ENCODE peak calls at places on chromosomes 2 and 18, in seven cellular contexts. D is SJCRH30, X is GM12878, A is fibroblast of the aortic adventitia, G is GM23248, Y is A549, U is esophagus squamous epithelium. J is an unnamed sample.

GRCh38 chr2:38474058-38474457 is 97.0 kb upstream of the ATL2 start:
- DNase-seq in X (peak), A (peak), G (peak), D (no peak), Y (no peak), U (no peak), J (no peak)

GRCh38 chr2:241274127-241274526 is 41.3 kb downstream of the HDLBP start:
- DNase-seq in A (no peak), U (no peak), Y (peak), G (peak), D (no peak), X (no peak), J (no peak)

GRCh38 chr2:8575011-8575750 is 106.7 kb upstream of the ID2 start:
- DNase-seq in D (no peak), A (no peak), U (no peak), G (no peak), Y (no peak), X (no peak), J (no peak)

GRCh38 chr18:74378179-74378682 is 62.6 kb downstream of the C18orf63 start:
- DNase-seq in A (peak), D (no peak), G (peak), Y (no peak), X (no peak), U (no peak), J (no peak)

GRCh38 chr2:8918412-8918811 is 81.0 kb upstream of the KIDINS220 start:
- DNase-seq in A (no peak), Y (no peak), U (no peak), D (no peak), X (no peak), G (no peak), J (no peak)

GRCh38 chr2:125516496-125517109 is 1139.4 kb upstream of the GYPC start:
- DNase-seq in X (no peak), A (no peak), G (peak), D (peak), U (no peak), Y (peak), J (no peak)

GRCh38 chr2:152083202-152083601 is 15.6 kb downstream of the CACNB4 start:
- DNase-seq in G (no peak), A (no peak), U (no peak), Y (no peak), D (no peak), X (no peak), J (no peak)

GRCh38 chr2:215998636-215999035 is 14.7 kb downstream of the MREG start:
- DNase-seq in G (no peak), U (no peak), A (no peak), X (no peak), Y (no peak), D (peak), J (no peak)

GRCh38 chr2:160719116-160719515 is 225.5 kb upstream of the RBMS1 start:
- DNase-seq in Y (no peak), G (peak), U (no peak), X (no peak), D (no peak), A (no peak), J (no peak)

GRCh38 chr18:74142251-74142650 is 5.4 kb downstream of the FBXO15 start:
- DNase-seq in X (no peak), A (no peak), Y (no peak), D (no peak), U (no peak), G (peak), J (no peak)

GRCh38 chr18:46481048-46481846 is 175.8 kb downstream of the LOXHD1 start:
- DNase-seq in U (no peak), D (peak), Y (peak), G (peak), A (peak), X (no peak), J (no peak)

GRCh38 chr2:162153608-162154224 is 1.7 kb upstream of the GCG start:
- DNase-seq in X (no peak), A (peak), G (peak), U (no peak), D (peak), Y (peak), J (no peak)

GRCh38 chr2:240585681-240586197 is 795 bp upstream of the CAPN10 start:
- DNase-seq in G (peak), D (no peak), A (no peak), Y (no peak), U (no peak), X (no peak), J (no peak)

GRCh38 chr2:221293949-221294736 is 278.0 kb downstream of the EPHA4 start:
- DNase-seq in D (no peak), X (no peak), Y (no peak), A (no peak), U (no peak), G (no peak), J (no peak)

GRCh38 chr2:4522498-4523421 is 819.4 kb downstream of the DCDC2C start:
- DNase-seq in Y (no peak), X (no peak), G (no peak), D (no peak), A (no peak), U (no peak), J (no peak)

GRCh38 chr2:63053889-63054725 is 3.5 kb downstream of the OTX1 start:
- DNase-seq in U (no peak), A (no peak), X (no peak), D (no peak), G (peak), Y (no peak), J (no peak)
- H3K4me3 ChIP-seq in U (no peak), A (no peak), X (peak), D (no peak), G (peak), Y (no peak), J (no peak)

GRCh38 chr2:233262562-233262961 is 11.1 kb downstream of the ATG16L1 start:
- DNase-seq in D (no peak), X (no peak), U (no peak), Y (no peak), A (no peak), G (no peak), J (no peak)
- H3K4me3 ChIP-seq in D (no peak), X (peak), U (no peak), Y (no peak), A (no peak), G (no peak), J (no peak)

DNA sequence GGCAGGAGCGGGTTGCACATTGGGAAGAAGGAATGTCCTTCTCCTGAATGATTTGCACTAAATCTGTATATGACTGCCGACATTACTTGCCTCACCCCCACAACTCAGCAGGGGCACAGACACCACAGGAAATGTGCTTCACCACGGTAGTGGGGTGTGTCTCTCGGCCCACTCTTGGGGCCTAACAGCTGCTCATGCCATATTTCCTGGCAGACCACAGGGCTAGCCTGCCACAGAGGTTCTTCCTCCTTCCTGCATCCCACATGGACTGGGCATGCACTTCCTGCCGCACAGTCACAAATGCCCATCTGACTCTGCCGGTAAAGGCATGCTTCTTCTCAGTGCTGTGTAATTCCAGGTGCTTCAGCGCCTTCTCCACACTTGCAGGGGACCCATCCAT is 10.3 kb upstream of the PAPOLG start:
- DNase-seq in A (no peak), G (no peak), Y (no peak), U (no peak), X (no peak), D (peak), J (no peak)
- H3K4me3 ChIP-seq in A (no peak), G (no peak), Y (no peak), U (no peak), X (no peak), D (peak), J (no peak)

GRCh38 chr2:2648094-2648493 is 317.0 kb upstream of the MYT1L start:
- DNase-seq in G (no peak), X (no peak), U (no peak), Y (no peak), A (no peak), D (no peak), J (no peak)
- H3K4me3 ChIP-seq in G (no peak), X (no peak), U (no peak), Y (no peak), A (no peak), D (no peak), J (no peak)

DNA sequence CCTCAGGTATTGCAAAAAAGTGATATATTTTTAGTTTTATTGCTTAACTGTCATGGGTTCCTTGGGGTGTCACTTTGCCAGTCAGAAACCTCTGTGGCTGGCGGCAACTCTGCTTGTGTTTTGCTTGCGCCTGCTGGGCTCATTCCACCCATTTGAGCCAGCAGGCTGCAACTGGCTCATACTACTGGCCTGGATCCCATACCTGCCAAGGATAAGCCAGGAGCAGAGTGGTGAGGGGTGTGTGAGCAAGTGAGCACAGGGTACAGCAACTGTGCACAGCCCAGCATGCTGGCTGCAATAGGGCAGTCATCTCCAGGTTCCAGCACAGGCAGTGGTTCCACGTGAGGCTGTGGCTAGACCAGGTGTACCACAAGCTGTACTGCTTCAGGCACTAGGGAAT is 687.5 kb downstream of the NYAP2 start:
- DNase-seq in U (no peak), D (no peak), X (no peak), Y (no peak), G (no peak), A (no peak), J (no peak)
- H3K4me3 ChIP-seq in U (no peak), D (no peak), X (no peak), Y (no peak), G (no peak), A (no peak), J (no peak)

DNA sequence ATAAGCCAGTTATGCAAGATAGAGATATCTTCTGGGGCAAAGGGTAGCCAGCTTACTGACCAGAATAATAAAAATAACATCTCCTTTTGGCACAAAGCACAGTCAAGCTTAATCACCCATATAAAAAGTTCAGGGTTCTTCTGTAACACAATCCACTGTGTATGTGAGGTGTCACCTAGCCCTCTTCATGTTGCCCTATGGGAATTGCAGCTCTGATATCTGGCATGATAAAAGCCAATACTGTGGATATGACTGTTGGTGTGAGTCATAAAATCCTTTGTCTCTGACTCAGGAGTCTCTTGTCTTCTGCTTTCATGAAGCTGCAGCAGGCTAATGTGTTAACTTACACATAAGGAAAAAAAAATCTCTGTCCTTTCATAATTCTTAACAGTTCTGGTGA is 90.8 kb downstream of the DSEL start:
- DNase-seq in Y (peak), D (no peak), A (peak), X (no peak), G (peak), U (no peak), J (peak)
- H3K4me3 ChIP-seq in Y (no peak), D (no peak), A (no peak), X (no peak), G (no peak), U (no peak), J (no peak)

GRCh38 chr2:164842624-164842966 is 972 bp upstream of the COBLL1 start:
- DNase-seq in U (no peak), X (no peak), A (no peak), Y (no peak), G (no peak), D (no peak), J (no peak)
- H3K4me3 ChIP-seq in U (peak), X (no peak), A (peak), Y (peak), G (peak), D (peak), J (no peak)

GRCh38 chr2:96861074-96861473 is 3.3 kb upstream of the ANKRD39 start:
- DNase-seq in D (no peak), X (no peak), A (no peak), U (no peak), G (no peak), Y (no peak), J (no peak)
- H3K4me3 ChIP-seq in D (no peak), X (no peak), A (no peak), U (no peak), G (no peak), Y (no peak), J (no peak)

GRCh38 chr2:226837334-226837733 is 1.5 kb downstream of the RHBDD1 start:
- DNase-seq in U (no peak), D (no peak), G (no peak), X (no peak), Y (no peak), A (no peak), J (no peak)
- H3K4me3 ChIP-seq in U (no peak), D (no peak), G (peak), X (peak), Y (peak), A (peak), J (no peak)

J was measured in BJ.